ENCODE peak calls at places on chromosomes 5 and 9, in four cellular contexts. U, Y, N and T are unnamed samples.

GRCh38 chr9:127828262-127829031 is 25.8 kb downstream of the FPGS start:
- DNase-seq in Y (no peak), N (peak; percentile 92), U (peak; percentile 65), T (peak; percentile 95)

GRCh38 chr9:114364528-114365041 is 23.2 kb downstream of the AKNA start:
- DNase-seq in N (no peak), U (peak; percentile 97), Y (no peak), T (no peak)

GRCh38 chr5:72063219-72063819 is 44.0 kb upstream of the MAP1B start:
- DNase-seq in N (no peak), U (peak; percentile 9), Y (no peak), T (no peak)

GRCh38 chr5:76737131-76737556 is 21.2 kb downstream of the F2R start:
- DNase-seq in Y (no peak), U (no peak), N (no peak), T (no peak)

GRCh38 chr5:54673523-54674225 is 156.1 kb downstream of the SNX18 start:
- DNase-seq in Y (no peak), N (peak; percentile 50), U (peak; percentile 52), T (no peak)

GRCh38 chr5:39520232-39520572 is 95.4 kb upstream of the DAB2 start:
- DNase-seq in U (peak; percentile 59), Y (no peak), N (no peak), T (no peak)

GRCh38 chr9:89747589-89747988 is 142.8 kb downstream of the GADD45G start:
- DNase-seq in N (peak; percentile 32), Y (no peak), U (no peak), T (no peak)

GRCh38 chr9:37902804-37903580 is 935 bp downstream of the SLC25A51 start:
- DNase-seq in Y (no peak), N (no peak), U (peak; percentile 48), T (no peak)

GRCh38 chr9:34185778-34186551 is 7.1 kb downstream of the UBAP1 start:
- DNase-seq in U (peak; percentile 98), N (peak; percentile 52), Y (no peak), T (no peak)

GRCh38 chr9:14768561-14769234 is 46.2 kb upstream of the CER1 start:
- DNase-seq in Y (no peak), N (no peak), U (peak; percentile 72), T (no peak)

GRCh38 chr5:1437452-1437851 is 7.8 kb downstream of the SLC6A3 start:
- DNase-seq in U (peak; percentile 50), N (no peak), Y (no peak), T (peak; percentile 47)

GRCh38 chr5:112957970-112958773 is 18.4 kb upstream of the DCP2 start:
- DNase-seq in U (peak; percentile 89), Y (no peak), N (peak; percentile 78), T (peak; percentile 86)

GRCh38 chr9:13239208-13239607 is 40.3 kb downstream of the MPDZ start:
- DNase-seq in U (no peak), N (no peak), Y (no peak), T (no peak)

GRCh38 chr5:78467744-78468357 is 107.4 kb downstream of the SCAMP1 start:
- DNase-seq in Y (no peak), N (no peak), U (peak; percentile 44), T (no peak)

GRCh38 chr9:121727295-121728028 is 76.0 kb downstream of the DAB2IP start:
- DNase-seq in Y (no peak), U (no peak), N (no peak), T (no peak)

GRCh38 chr5:176850371-176851245 is 40.2 kb downstream of the UNC5A start:
- DNase-seq in N (no peak), Y (no peak), U (no peak), T (no peak)

GRCh38 chr5:135030123-135030517 is 3.9 kb downstream of the PITX1 start:
- DNase-seq in Y (no peak), U (no peak), N (no peak), T (no peak)

GRCh38 chr9:134602547-134603362 is 38.8 kb upstream of the COL5A1 start:
- DNase-seq in Y (no peak), U (no peak), N (peak; percentile 74), T (peak; percentile 92)

GRCh38 chr5:180596115-180596667 is 4.9 kb upstream of the SCGB3A1 start:
- DNase-seq in Y (no peak), N (no peak), U (no peak), T (no peak)

GRCh38 chr5:181173027-181173419 is 25.6 kb downstream of the OR2V2 start:
- DNase-seq in U (no peak), Y (peak; percentile 77), N (no peak), T (no peak)

GRCh38 chr9:35832814-35833213 is 3.8 kb downstream of the TMEM8B start:
- DNase-seq in N (no peak), U (no peak), Y (no peak), T (no peak)

GRCh38 chr5:133691448-133691847 is 79.1 kb upstream of the FSTL4 start:
- DNase-seq in N (no peak), U (peak; percentile 64), Y (no peak), T (peak; percentile 10)

GRCh38 chr5:79135790-79136553 is 24.4 kb downstream of the BHMT start:
- DNase-seq in Y (no peak), U (no peak), N (no peak), T (no peak)

GRCh38 chr5:133396724-133397123 is 215.6 kb downstream of the FSTL4 start:
- DNase-seq in U (no peak), N (no peak), Y (no peak), T (no peak)

GRCh38 chr5:42015681-42016080 is 90.6 kb downstream of the FBXO4 start:
- DNase-seq in U (peak; percentile 9), N (no peak), Y (no peak), T (no peak)

GRCh38 chr9:112112519-112112918 is 62.6 kb downstream of the SUSD1 start:
- DNase-seq in Y (no peak), U (peak; percentile 93), N (no peak), T (no peak)

GRCh38 chr9:94593459-94594345 is at the start of gene FBP2:
- DNase-seq in N (no peak), U (no peak), Y (no peak), T (peak; percentile 53)

GRCh38 chr5:74916831-74917710 is 50.9 kb upstream of the FAM169A start:
- DNase-seq in Y (no peak), N (no peak), U (peak; percentile 76), T (no peak)

GRCh38 chr5:102998224-102998623 is 121.7 kb downstream of the GIN1 start:
- DNase-seq in U (no peak), N (no peak), Y (no peak), T (no peak)

GRCh38 chr5:141969783-141970741 is 1.2 kb downstream of the RNF14 start:
- DNase-seq in U (peak; percentile 40), N (no peak), Y (no peak), T (no peak)

GRCh38 chr9:105879181-105879580 is 184.8 kb downstream of the TMEM38B start:
- DNase-seq in N (no peak), Y (no peak), U (no peak), T (no peak)